ENCODE peak calls at places on chromosomes 4 and X, in six cellular contexts. M, A, L, H, S and Z are unnamed samples. For H3K4me1, the result is how much of the 10 kb centered on the place peaks cover.

GRCh38 chr4:153594208-153594607 is 89.9 kb upstream of the TLR2 start:
- DNase-seq in M (no peak), A (no peak), L (no peak), H (no peak), S (no peak), Z (no peak)

GRCh38 chr4:32140636-32141035 is 1420.5 kb downstream of the PCDH7 start:
- DNase-seq in M (no peak), A (no peak), L (no peak), H (no peak), S (no peak), Z (no peak)

GRCh38 chr4:25810815-25811690 is 51.7 kb downstream of the SEL1L3 start:
- DNase-seq in M (no peak), A (no peak), L (no peak), H (no peak), S (no peak), Z (no peak)

GRCh38 chrX:13128104-13128503 is 83.7 kb upstream of the FAM9C start:
- DNase-seq in M (no peak), A (no peak), L (no peak), H (no peak), S (no peak), Z (no peak)

GRCh38 chr4:23001478-23001877 is 308.7 kb downstream of the GBA3 start:
- DNase-seq in M (no peak), A (no peak), L (no peak), H (no peak), S (no peak), Z (no peak)

GRCh38 chrX:11470231-11470630 is 177.0 kb downstream of the AMELX start:
- DNase-seq in M (no peak), A (no peak), L (no peak), H (no peak), S (no peak), Z (no peak)

GRCh38 chr4:37383579-37384229 is 139.2 kb downstream of the NWD2 start:
- DNase-seq in M (no peak), A (peak), L (no peak), H (no peak), S (no peak), Z (no peak)

GRCh38 chr4:6443035-6444023 is 29.1 kb downstream of the PPP2R2C start:
- DNase-seq in M (no peak), A (no peak), L (no peak), H (no peak), S (no peak), Z (no peak)

GRCh38 chr4:104642521-104642920 is 147.8 kb upstream of the CXXC4 start:
- DNase-seq in M (no peak), A (no peak), L (no peak), H (no peak), S (no peak), Z (no peak)

GRCh38 chr4:38752393-38752961 is 30.3 kb downstream of the TLR10 start:
- DNase-seq in M (no peak), A (no peak), L (no peak), H (no peak), S (no peak), Z (no peak)

GRCh38 chrX:125289209-125289608 is 30.5 kb upstream of the TEX13C start:
- DNase-seq in M (no peak), A (no peak), L (no peak), H (no peak), S (no peak), Z (no peak)

GRCh38 chr4:111934294-111934693 is 211.0 kb upstream of the FAM241A start:
- DNase-seq in M (no peak), A (no peak), L (no peak), H (no peak), S (no peak), Z (no peak)

GRCh38 chr4:93394488-93395185 is 433.9 kb upstream of the ATOH1 start:
- DNase-seq in M (no peak), A (no peak), L (no peak), H (no peak), S (no peak), Z (no peak)

GRCh38 chr4:124018383-124019317 is 622.1 kb downstream of the SPRY1 start:
- DNase-seq in M (peak), A (no peak), L (peak), H (peak), S (peak), Z (peak)

GRCh38 chr4:140719022-140719421 is 37.2 kb downstream of the TBC1D9 start:
- DNase-seq in M (no peak), A (no peak), L (no peak), H (no peak), S (no peak), Z (no peak)

GRCh38 chr4:66575024-66575696 is 904.9 kb upstream of the EPHA5 start:
- DNase-seq in M (peak), A (no peak), L (no peak), H (peak), S (peak), Z (no peak)

GRCh38 chrX:115591856-115592842 is 31.2 kb downstream of the PLS3 start:
- DNase-seq in M (no peak), A (no peak), L (no peak), H (no peak), S (no peak), Z (no peak)

GRCh38 chr4:76984788-76985211 is 35.2 kb downstream of the SEPTIN11 start:
- DNase-seq in M (peak), A (no peak), L (peak), H (peak), S (peak), Z (peak)

GRCh38 chr4:12846368-12846767 is 637.8 kb downstream of the RAB28 start:
- DNase-seq in M (no peak), A (no peak), L (no peak), H (no peak), S (no peak), Z (no peak)

GRCh38 chr4:94819779-94820178 is 62.0 kb downstream of the BMPR1B start:
- DNase-seq in M (no peak), A (no peak), L (no peak), H (no peak), S (no peak), Z (no peak)

DNA sequence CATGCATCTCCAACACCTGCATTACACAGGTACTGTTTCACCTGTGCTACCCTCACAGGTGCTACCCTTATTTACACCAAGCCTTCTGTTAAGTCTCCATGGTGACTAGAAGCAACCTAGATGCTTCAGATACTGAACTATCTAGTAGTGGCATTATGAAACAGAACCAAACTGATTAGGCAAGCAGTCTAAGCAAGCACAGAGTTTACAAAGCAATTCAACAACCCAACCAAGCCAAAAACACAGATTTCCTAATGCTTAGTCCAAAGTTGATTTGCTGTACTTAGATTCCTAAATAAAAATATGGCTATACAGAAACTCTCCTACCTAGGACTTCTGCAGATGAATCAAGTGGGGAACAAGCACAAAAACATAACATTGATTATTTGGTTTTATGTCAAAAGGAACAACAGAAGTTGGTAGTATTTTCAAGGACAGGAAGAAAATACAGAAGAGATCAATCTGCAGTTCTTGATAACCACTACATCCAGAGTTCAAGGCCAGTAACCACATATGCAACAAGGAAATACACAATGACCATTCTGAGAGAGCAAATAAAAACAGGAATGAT is 3.2 kb downstream of the TAPT1 start:
- DNase-seq in M (no peak), A (no peak), L (no peak), H (no peak), S (no peak), Z (no peak)
- H3K4me1 ChIP-seq in M (under half), A (half or more), L (under half), H (under half), S (half or more), Z (under half)

GRCh38 chrX:96685205-96686099 is 810 bp downstream of the DIAPH2 start:
- DNase-seq in M (peak), A (peak), L (peak), H (peak), S (peak), Z (peak)
- H3K4me3 ChIP-seq in M (peak), A (peak), L (peak), H (peak), S (peak), Z (peak)

GRCh38 chr4:41532880-41533279 is 5.1 kb upstream of the LIMCH1 start:
- DNase-seq in M (no peak), A (no peak), L (no peak), H (no peak), S (no peak), Z (no peak)

GRCh38 chr4:41532336-41532735 is 5.6 kb upstream of the LIMCH1 start:
- DNase-seq in M (no peak), A (no peak), L (no peak), H (no peak), S (no peak), Z (no peak)

GRCh38 chr4:41533685-41534084 is 4.3 kb upstream of the LIMCH1 start:
- DNase-seq in M (no peak), A (no peak), L (no peak), H (no peak), S (no peak), Z (no peak)

GRCh38 chr4:41531561-41532245 is 6.3 kb upstream of the LIMCH1 start:
- DNase-seq in M (no peak), A (no peak), L (no peak), H (no peak), S (no peak), Z (no peak)

DNA sequence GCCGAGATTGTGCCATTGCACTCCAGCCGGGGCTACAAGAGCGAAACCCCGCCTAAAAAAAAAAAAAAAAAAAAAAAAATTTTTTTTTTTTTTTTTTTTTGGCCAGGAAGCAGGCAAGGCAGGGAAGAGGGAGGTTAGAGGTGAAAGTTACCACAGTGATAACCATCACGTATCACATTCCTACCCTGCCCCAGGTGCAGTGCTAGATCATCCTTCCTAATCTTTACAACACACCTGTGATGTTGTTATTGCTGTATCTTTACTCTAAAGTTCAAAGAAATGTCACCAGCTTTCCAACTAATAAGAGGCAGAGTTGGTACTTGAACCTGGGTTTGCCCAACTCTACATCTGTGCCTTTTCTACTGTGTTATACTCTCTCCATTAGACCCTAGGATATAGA is 7.2 kb upstream of the LIMCH1 start:
- DNase-seq in M (no peak), A (no peak), L (no peak), H (no peak), S (no peak), Z (no peak)
- H3K4me1 ChIP-seq in M (under half), A (under half), L (under half), H (under half), S (under half), Z (under half)

GRCh38 chr4:102678107-102678506 is 82.7 kb downstream of the MANBA start:
- DNase-seq in M (no peak), A (no peak), L (no peak), H (no peak), S (no peak), Z (no peak)

GRCh38 chr4:102678695-102679335 is 82.0 kb downstream of the MANBA start:
- DNase-seq in M (no peak), A (no peak), L (no peak), H (no peak), S (no peak), Z (no peak)

GRCh38 chr4:102675142-102675541 is 85.6 kb downstream of the MANBA start:
- DNase-seq in M (no peak), A (no peak), L (no peak), H (no peak), S (no peak), Z (no peak)
- H3K4me3 ChIP-seq in M (no peak), A (no peak), L (no peak), H (no peak), S (no peak), Z (no peak)

GRCh38 chrX:79263550-79263949 is 103.6 kb downstream of the ITM2A start:
- DNase-seq in M (no peak), A (no peak), L (no peak), H (no peak), S (no peak), Z (no peak)
- H3K4me1 ChIP-seq in M (under half), A (half or more), L (under half), H (under half), S (under half), Z (under half)

GRCh38 chr4:88006956-88007303 is 505 bp upstream of the PKD2 start:
- DNase-seq in M (peak), A (no peak), L (peak), H (no peak), S (no peak), Z (no peak)
- H3K4me3 ChIP-seq in M (peak), A (no peak), L (peak), H (peak), S (peak), Z (peak)

GRCh38 chr4:17587094-17587822 is 10.3 kb downstream of the LAP3 start:
- DNase-seq in M (no peak), A (no peak), L (no peak), H (no peak), S (no peak), Z (no peak)
- H3K4me1 ChIP-seq in M (under half), A (under half), L (under half), H (under half), S (under half), Z (under half)

DNA sequence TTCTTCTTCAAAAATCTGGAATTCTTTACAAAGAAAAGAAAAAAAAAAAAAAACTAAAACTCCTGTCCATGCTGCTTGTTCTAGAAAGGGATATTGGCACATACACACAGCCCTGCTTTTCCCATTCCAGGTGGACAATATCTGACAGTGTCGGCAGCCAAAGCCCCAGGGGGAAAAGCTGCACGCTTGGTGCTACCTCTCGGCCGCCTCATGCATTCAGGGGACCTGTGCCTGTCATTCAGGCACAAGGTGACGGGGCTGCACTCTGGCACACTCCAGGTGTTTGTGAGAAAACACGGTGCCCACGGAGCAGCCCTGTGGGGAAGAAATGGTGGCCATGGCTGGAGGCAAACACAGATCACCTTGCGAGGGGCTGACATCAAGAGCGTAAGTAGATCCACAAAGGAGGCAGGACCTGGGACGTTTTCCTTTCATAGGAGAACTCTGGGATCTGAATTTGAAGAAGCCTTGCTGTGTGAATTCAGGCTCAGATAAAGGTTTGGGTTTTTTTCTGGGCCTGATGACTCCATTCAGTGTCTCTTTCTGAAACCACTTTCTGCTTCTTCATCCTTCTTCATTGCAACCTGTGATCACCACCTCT is 71.9 kb downstream of the NPNT start:
- DNase-seq in M (no peak), A (no peak), L (no peak), H (no peak), S (no peak), Z (no peak)
- H3K4me3 ChIP-seq in M (no peak), A (no peak), L (no peak), H (no peak), S (peak), Z (no peak)

GRCh38 chr4:168633071-168633470 is 136.2 kb downstream of the PALLD start:
- DNase-seq in M (no peak), A (no peak), L (no peak), H (no peak), S (no peak), Z (no peak)
- H3K4me1 ChIP-seq in M (under half), A (under half), L (under half), H (under half), S (half or more), Z (under half)

DNA sequence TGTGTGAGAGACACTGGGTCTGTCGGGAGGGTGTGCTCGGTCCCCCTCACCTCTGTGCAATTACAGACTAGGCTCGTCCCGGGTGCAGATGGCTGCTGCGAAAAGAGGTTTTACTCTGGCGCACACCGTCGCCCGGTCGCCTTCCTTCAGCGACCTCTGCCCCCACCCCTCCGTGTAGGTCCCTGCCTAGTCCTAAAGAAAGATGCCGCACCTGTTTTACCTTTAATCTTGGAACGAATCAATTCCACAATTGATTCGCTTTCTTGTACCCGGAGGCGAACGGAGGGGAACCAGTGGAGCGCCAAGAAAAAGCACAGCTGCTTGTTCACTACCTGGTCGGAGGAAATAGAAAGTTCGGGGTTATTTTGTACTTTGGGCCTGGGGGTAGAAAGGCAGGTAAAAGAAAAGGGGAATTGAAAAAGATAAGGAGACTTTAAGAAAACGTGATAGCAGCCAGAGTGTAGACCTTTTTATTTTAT is 1.2 kb downstream of the NPNT start:
- DNase-seq in M (no peak), A (no peak), L (no peak), H (no peak), S (no peak), Z (no peak)
- H3K4me3 ChIP-seq in M (peak), A (no peak), L (peak), H (peak), S (peak), Z (peak)